ENCODE peak calls at places on chromosomes 7 and 10, in five cellular contexts. K, V, H, P and X are unnamed samples.

GRCh38 chr7:95986136-95986535 is 213.8 kb downstream of the DYNC1I1 start:
- DNase-seq in K (no peak), V (no peak), H (no peak), P (no peak), X (no peak)

GRCh38 chr10:70784476-70784875 is 701 bp downstream of the TBATA start:
- DNase-seq in K (no peak), V (no peak), H (no peak), P (no peak), X (no peak)

GRCh38 chr7:149147072-149147729 is at the start of gene ZNF398:
- DNase-seq in K (peak), V (peak), H (no peak), P (no peak), X (peak)

GRCh38 chr7:74505426-74506328 is 52.0 kb downstream of the GTF2IRD1 start:
- DNase-seq in K (no peak), V (no peak), H (no peak), P (no peak), X (no peak)

GRCh38 chr10:29896053-29896452 is 163.3 kb downstream of the JCAD start:
- DNase-seq in K (no peak), V (no peak), H (no peak), P (no peak), X (no peak)

GRCh38 chr10:71239946-71240795 is 27.8 kb downstream of the UNC5B start:
- DNase-seq in K (no peak), V (no peak), H (no peak), P (no peak), X (no peak)

GRCh38 chr10:97818572-97818971 is 31.1 kb upstream of the GOLGA7B start:
- DNase-seq in K (no peak), V (no peak), H (no peak), P (no peak), X (no peak)

GRCh38 chr10:42877496-42878030 is 95.0 kb downstream of the BMS1 start:
- DNase-seq in K (no peak), V (no peak), H (no peak), P (no peak), X (no peak)

GRCh38 chr10:96341219-96342182 is 17.3 kb downstream of the OPALIN start:
- DNase-seq in K (no peak), V (peak), H (no peak), P (no peak), X (no peak)

GRCh38 chr7:151590801-151591771 is 71.4 kb upstream of the RHEB start:
- DNase-seq in K (no peak), V (no peak), H (no peak), P (no peak), X (no peak)

GRCh38 chr7:99623091-99623693 is 6.4 kb downstream of the ZSCAN25 start:
- DNase-seq in K (no peak), V (no peak), H (no peak), P (no peak), X (peak)

GRCh38 chr7:1752771-1753562 is 82.9 kb downstream of the ELFN1 start:
- DNase-seq in K (no peak), V (no peak), H (no peak), P (no peak), X (peak)

GRCh38 chr7:94452257-94452656 is 57.4 kb upstream of the CASD1 start:
- DNase-seq in K (no peak), V (no peak), H (no peak), P (no peak), X (no peak)

GRCh38 chr10:73934074-73934473 is 23.1 kb downstream of the PLAU start:
- DNase-seq in K (no peak), V (no peak), H (no peak), P (no peak), X (no peak)

GRCh38 chr10:120949511-120950102 is 98.4 kb downstream of the WDR11 start:
- DNase-seq in K (no peak), V (peak), H (no peak), P (no peak), X (no peak)

GRCh38 chr10:118447478-118447877 is 105.4 kb upstream of the FAM204A start:
- DNase-seq in K (no peak), V (no peak), H (no peak), P (no peak), X (no peak)

GRCh38 chr7:87370660-87371180 is 25.3 kb downstream of the CROT start:
- DNase-seq in K (no peak), V (no peak), H (no peak), P (no peak), X (peak)

GRCh38 chr10:14513061-14513460 is 182.3 kb upstream of the FRMD4A start:
- DNase-seq in K (no peak), V (no peak), H (no peak), P (no peak), X (no peak)

GRCh38 chr7:66776800-66777468 is 36.4 kb downstream of the RABGEF1 start:
- DNase-seq in K (no peak), V (no peak), H (no peak), P (no peak), X (no peak)

GRCh38 chr10:127492607-127493250 is 56.4 kb upstream of the NPS start:
- DNase-seq in K (peak), V (peak), H (peak), P (peak), X (peak)

GRCh38 chr7:99171731-99172130 is 27.8 kb upstream of the SMURF1 start:
- DNase-seq in K (no peak), V (no peak), H (no peak), P (no peak), X (no peak)

GRCh38 chr10:120103957-120104560 is 211.5 kb downstream of the SEC23IP start:
- DNase-seq in K (no peak), V (no peak), H (no peak), P (no peak), X (no peak)

GRCh38 chr7:6576024-6576866 is 1.0 kb upstream of the ZDHHC4 start:
- DNase-seq in K (no peak), V (peak), H (no peak), P (no peak), X (peak)

GRCh38 chr10:59027975-59028640 is 148.3 kb upstream of the PHYHIPL start:
- DNase-seq in K (no peak), V (no peak), H (no peak), P (no peak), X (no peak)

GRCh38 chr10:109207361-109207760 is 716.0 kb downstream of the XPNPEP1 start:
- DNase-seq in K (no peak), V (no peak), H (no peak), P (no peak), X (no peak)

GRCh38 chr10:47136866-47137265 is 163.1 kb upstream of the GDF10 start:
- DNase-seq in K (no peak), V (no peak), H (no peak), P (no peak), X (no peak)

GRCh38 chr10:45383682-45384320 is 9.8 kb downstream of the ALOX5 start:
- DNase-seq in K (no peak), V (no peak), H (no peak), P (no peak), X (peak)

GRCh38 chr10:124244256-124244877 is 151.0 kb upstream of the CHST15 start:
- DNase-seq in K (no peak), V (no peak), H (no peak), P (no peak), X (no peak)

GRCh38 chr10:200405-200804 is 65.2 kb downstream of the ZMYND11 start:
- DNase-seq in K (no peak), V (no peak), H (no peak), P (no peak), X (no peak)

GRCh38 chr10:100693815-100694214 is 51.6 kb upstream of the PAX2 start:
- DNase-seq in K (no peak), V (no peak), H (no peak), P (no peak), X (no peak)

DNA sequence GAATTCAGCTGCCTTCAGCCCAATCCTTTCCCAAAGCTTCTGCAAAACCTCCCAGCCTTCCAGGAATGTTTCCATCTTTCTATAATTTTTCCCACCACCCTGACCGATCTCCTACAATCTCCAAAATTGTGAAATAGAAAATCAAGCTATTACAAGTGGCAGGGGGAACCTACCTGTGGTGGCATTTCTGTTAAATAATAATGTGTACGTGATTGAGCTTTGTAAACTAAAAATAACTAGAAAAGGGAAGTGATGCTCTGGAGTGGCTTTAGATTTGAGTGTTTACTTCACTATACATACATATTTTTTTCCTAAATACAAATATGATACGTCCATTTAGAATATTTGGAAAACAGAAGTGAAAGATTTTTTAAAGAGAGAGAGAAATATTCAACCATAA is 593.6 kb downstream of the GRM8 start:
- DNase-seq in K (no peak), V (no peak), H (no peak), P (no peak), X (no peak)
- TF ChIP-seq MAX in K (no peak), V (no peak), H (no peak), P (no peak), X (no peak)

GRCh38 chr10:6299234-6299633 is 96.5 kb downstream of the PFKFB3 start:
- DNase-seq in K (peak), V (no peak), H (peak), P (no peak), X (no peak)

GRCh38 chr10:6299743-6300105 is 97.0 kb downstream of the PFKFB3 start:
- DNase-seq in K (no peak), V (no peak), H (no peak), P (no peak), X (no peak)

GRCh38 chr10:6301482-6302083 is 98.9 kb downstream of the PFKFB3 start:
- DNase-seq in K (no peak), V (no peak), H (no peak), P (no peak), X (no peak)

GRCh38 chr10:6300784-6301180 is 98.0 kb downstream of the PFKFB3 start:
- DNase-seq in K (no peak), V (no peak), H (no peak), P (no peak), X (no peak)

DNA sequence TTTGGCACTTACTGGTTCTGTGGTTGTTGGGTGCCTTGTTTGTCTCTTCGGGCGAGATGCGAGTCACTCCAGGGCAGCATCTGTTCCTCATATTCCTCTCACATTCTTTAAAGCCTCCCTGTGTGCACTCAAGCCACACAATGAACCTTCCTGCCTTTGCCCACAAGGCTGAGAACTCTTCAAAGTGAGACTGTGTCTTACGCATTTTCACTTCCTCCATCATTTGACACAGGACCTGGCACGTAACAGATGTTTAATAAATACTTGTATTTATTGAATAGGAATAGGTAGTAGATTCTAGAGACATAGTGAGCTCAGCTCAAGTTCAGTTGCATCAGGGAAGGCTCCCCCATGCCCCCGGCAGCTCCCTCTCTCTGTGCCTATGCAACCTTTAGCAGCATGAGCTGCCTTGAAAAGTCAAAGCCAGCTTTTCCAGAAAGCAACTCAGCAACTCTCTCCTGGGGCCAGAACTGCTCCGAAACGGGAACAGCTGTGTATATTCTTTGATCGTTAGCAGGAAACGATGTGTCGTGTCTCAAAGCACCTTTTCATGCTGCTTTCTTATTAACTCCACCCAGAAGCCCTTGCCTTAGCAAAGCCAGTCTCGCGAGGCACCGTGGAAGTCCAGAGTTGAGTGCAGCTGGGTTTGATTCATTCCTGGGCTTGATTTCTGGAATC is 97.5 kb downstream of the PFKFB3 start:
- DNase-seq in K (no peak), V (no peak), H (no peak), P (no peak), X (peak)
- TF ChIP-seq MAX in K (no peak), V (no peak), H (no peak), P (no peak), X (no peak)

DNA sequence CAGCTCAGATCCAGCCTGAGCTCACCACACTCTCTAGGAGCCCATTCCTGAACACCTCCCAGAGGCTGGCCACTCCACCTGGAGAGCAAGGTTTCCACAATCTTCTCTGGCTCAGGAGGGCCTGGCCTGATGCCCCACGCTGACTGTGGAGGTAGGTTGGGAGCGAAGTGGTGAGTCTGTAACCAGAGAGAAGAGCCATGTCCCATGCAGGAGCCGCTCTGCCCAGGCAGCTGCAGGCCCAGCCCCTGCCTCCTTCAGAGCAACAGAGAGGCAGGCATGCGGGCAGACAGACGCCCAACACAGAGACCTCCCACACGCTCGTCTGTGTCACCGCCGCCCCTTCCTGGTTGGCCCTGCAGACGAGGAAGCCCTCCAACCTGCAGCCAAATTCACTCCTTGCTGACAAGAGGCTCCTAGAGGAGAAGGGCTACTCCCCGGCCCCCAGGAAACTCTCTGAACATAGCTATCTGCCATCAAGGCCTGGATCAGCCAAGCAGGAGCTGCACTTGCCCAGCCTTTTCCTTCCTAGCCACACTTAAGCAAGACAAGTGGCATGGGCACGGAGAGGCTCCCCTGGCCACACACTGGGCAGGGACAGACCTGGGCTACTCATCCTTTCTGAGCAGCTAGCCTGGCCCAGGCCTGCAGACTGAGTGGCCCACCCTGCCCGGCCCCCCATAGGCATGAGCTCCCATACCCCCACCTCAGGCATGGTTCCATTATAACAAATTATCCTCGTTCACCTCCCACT is 101.9 kb downstream of the GRID1 start:
- DNase-seq in K (no peak), V (no peak), H (no peak), P (no peak), X (peak)
- TF ChIP-seq MAX in K (no peak), V (no peak), H (no peak), P (no peak), X (no peak)

DNA sequence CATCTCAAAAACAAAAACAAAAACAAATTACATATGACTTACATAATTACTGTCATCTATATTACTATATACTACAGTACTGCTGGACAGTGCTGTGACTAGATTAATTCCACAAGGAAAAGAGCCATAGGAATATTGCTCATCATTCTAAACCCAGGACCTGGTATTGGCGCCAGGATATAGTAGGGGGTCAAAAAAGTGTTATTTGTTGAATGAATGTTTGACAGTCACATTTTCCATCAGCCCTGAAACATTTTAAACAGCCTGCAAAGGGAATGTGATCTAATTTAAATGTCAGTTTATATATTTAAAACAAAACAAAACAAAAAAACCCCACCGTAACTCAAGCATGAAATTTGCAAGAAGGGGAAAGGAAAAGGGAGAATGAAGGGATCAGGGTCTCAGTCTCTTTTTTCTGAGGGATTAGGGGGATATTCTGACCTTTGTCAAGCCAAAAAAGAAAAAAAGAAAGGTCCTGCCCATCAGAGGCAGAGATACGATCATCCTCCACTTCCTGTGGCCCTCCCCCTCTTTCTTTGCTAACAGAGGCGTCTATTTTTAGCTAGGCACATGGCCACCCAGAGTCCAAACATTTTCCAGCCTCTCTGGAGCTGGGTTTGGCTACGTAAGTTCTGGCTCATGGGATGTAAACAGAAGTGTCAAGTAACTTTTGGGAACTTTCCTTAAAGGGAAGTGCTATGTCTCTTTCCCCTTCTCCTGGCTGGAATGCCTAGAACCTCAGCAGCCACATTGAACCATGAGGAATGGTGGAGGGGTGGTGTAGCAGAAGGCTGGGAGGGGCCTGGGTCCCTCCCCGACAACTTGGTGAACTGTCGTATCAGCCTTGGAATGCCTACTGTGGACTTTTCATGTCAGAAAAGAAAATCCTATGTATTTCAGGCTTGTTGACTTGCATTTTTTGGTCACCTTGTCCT is 44.6 kb upstream of the DLG5 start:
- DNase-seq in K (peak), V (no peak), H (no peak), P (no peak), X (peak)
- TF ChIP-seq MAX in K (no peak), V (no peak), H (peak), P (peak), X (peak)